ENCODE peak calls at places on chromosomes 6 and 20, in six cellular contexts. A, L, Z, H, G and T are unnamed samples.

GRCh38 chr6:14118091-14118439 is 493 bp downstream of the CD83 start:
- DNase-seq in A (no peak), L (no peak), Z (no peak), H (no peak), G (no peak), T (no peak)

GRCh38 chr6:105077592-105078463 is 102.0 kb downstream of the POPDC3 start:
- DNase-seq in A (peak), L (peak), Z (peak), H (peak), G (no peak), T (no peak)

GRCh38 chr20:10653593-10654288 is 20.1 kb downstream of the JAG1 start:
- DNase-seq in A (peak), L (peak), Z (no peak), H (no peak), G (no peak), T (no peak)

GRCh38 chr6:131136021-131136847 is 967 bp downstream of the AKAP7 start:
- DNase-seq in A (peak), L (no peak), Z (peak), H (no peak), G (no peak), T (no peak)

GRCh38 chr6:1770435-1770843 is 160.7 kb downstream of the FOXC1 start:
- DNase-seq in A (peak), L (peak), Z (no peak), H (no peak), G (no peak), T (no peak)

GRCh38 chr6:97049254-97050004 is 124.9 kb downstream of the KLHL32 start:
- DNase-seq in A (no peak), L (peak), Z (peak), H (peak), G (no peak), T (no peak)

GRCh38 chr6:144437105-144437504 is 152.0 kb downstream of the UTRN start:
- DNase-seq in A (no peak), L (no peak), Z (no peak), H (no peak), G (no peak), T (no peak)

GRCh38 chr6:106167105-106167814 is 81.1 kb downstream of the PRDM1 start:
- DNase-seq in A (no peak), L (peak), Z (peak), H (peak), G (no peak), T (no peak)

GRCh38 chr6:73722318-73723060 is 26.5 kb downstream of the CD109 start:
- DNase-seq in A (peak), L (peak), Z (peak), H (peak), G (no peak), T (no peak)

GRCh38 chr6:38876470-38876869 is 161.4 kb downstream of the DNAH8 start:
- DNase-seq in A (peak), L (peak), Z (no peak), H (peak), G (no peak), T (no peak)

GRCh38 chr6:34537922-34538550 is 18.1 kb downstream of the SPDEF start:
- DNase-seq in A (no peak), L (no peak), Z (no peak), H (no peak), G (peak), T (no peak)

GRCh38 chr6:112938656-112939055 is 591.5 kb downstream of the RFPL4B start:
- DNase-seq in A (no peak), L (no peak), Z (no peak), H (no peak), G (no peak), T (no peak)

GRCh38 chr6:109379706-109380105 is 2.6 kb downstream of the CD164 start:
- DNase-seq in A (peak), L (no peak), Z (no peak), H (no peak), G (no peak), T (no peak)

GRCh38 chr6:18388252-18388651 is 1.1 kb downstream of the RNF144B start:
- DNase-seq in A (peak), L (no peak), Z (no peak), H (no peak), G (no peak), T (no peak)

GRCh38 chr6:141264101-141264500 is 868.6 kb upstream of the GJE1 start:
- DNase-seq in A (peak), L (peak), Z (no peak), H (no peak), G (no peak), T (no peak)

GRCh38 chr6:56913276-56914138 is 41.4 kb upstream of the BEND6 start:
- DNase-seq in A (no peak), L (no peak), Z (no peak), H (no peak), G (no peak), T (no peak)

GRCh38 chr20:4855097-4855496 is 133.4 kb downstream of the PRND start:
- DNase-seq in A (no peak), L (no peak), Z (no peak), H (no peak), G (peak), T (no peak)

GRCh38 chr20:46347831-46348230 is 39.5 kb upstream of the CDH22 start:
- DNase-seq in A (no peak), L (no peak), Z (no peak), H (no peak), G (no peak), T (no peak)

GRCh38 chr6:32108094-32108627 is 977 bp downstream of the TNXB start:
- DNase-seq in A (no peak), L (no peak), Z (no peak), H (no peak), G (peak), T (no peak)

GRCh38 chr6:49509342-49509741 is 9.6 kb downstream of the GLYATL3 start:
- DNase-seq in A (no peak), L (no peak), Z (no peak), H (no peak), G (no peak), T (no peak)

GRCh38 chr6:73519943-73520687 is 717 bp downstream of the EEF1A1 start:
- DNase-seq in A (peak), L (peak), Z (peak), H (peak), G (peak), T (peak)

GRCh38 chr6:107866606-107867301 is 42.6 kb upstream of the SCML4 start:
- DNase-seq in A (peak), L (peak), Z (peak), H (peak), G (no peak), T (no peak)

GRCh38 chr6:108739496-108740330 is 108.5 kb upstream of the ARMC2 start:
- DNase-seq in A (peak), L (no peak), Z (no peak), H (no peak), G (no peak), T (no peak)

GRCh38 chr6:96116674-96117073 is 100.9 kb downstream of the FUT9 start:
- DNase-seq in A (no peak), L (peak), Z (peak), H (no peak), G (no peak), T (no peak)

GRCh38 chr6:131107166-131107565 is 28.1 kb upstream of the AKAP7 start:
- DNase-seq in A (peak), L (no peak), Z (no peak), H (no peak), G (no peak), T (no peak)

GRCh38 chr6:88220493-88220892 is 54.3 kb upstream of the CNR1 start:
- DNase-seq in A (peak), L (peak), Z (peak), H (no peak), G (no peak), T (no peak)

GRCh38 chr20:19774086-19774933 is 16.3 kb downstream of the RIN2 start:
- DNase-seq in A (no peak), L (no peak), Z (no peak), H (no peak), G (no peak), T (no peak)

GRCh38 chr6:107612762-107613415 is 123.0 kb downstream of the SOBP start:
- DNase-seq in A (peak), L (no peak), Z (no peak), H (no peak), G (no peak), T (no peak)

GRCh38 chr20:33250666-33251065 is 14.9 kb downstream of the BPIFA1 start:
- DNase-seq in A (no peak), L (no peak), Z (no peak), H (no peak), G (no peak), T (no peak)

GRCh38 chr20:50813801-50814200 is 18.9 kb downstream of the BCAS4 start:
- DNase-seq in A (no peak), L (no peak), Z (no peak), H (no peak), G (no peak), T (no peak)

GRCh38 chr20:51840865-51841264 is 38.5 kb upstream of the SALL4 start:
- DNase-seq in A (no peak), L (no peak), Z (no peak), H (no peak), G (no peak), T (no peak)

GRCh38 chr6:85452441-85452881 is 2.6 kb downstream of the NT5E start:
- DNase-seq in A (peak), L (no peak), Z (no peak), H (no peak), G (no peak), T (no peak)

GRCh38 chr6:87714093-87714809 is 12.2 kb upstream of the AKIRIN2 start:
- DNase-seq in A (peak), L (peak), Z (no peak), H (no peak), G (no peak), T (no peak)

GRCh38 chr20:5748246-5748645 is 2.0 kb upstream of the SHLD1 start:
- DNase-seq in A (no peak), L (no peak), Z (no peak), H (no peak), G (no peak), T (no peak)

GRCh38 chr6:108160009-108160408 is 5.8 kb upstream of the NR2E1 start:
- DNase-seq in A (no peak), L (no peak), Z (no peak), H (no peak), G (no peak), T (no peak)

GRCh38 chr6:25959890-25960531 is 2.6 kb upstream of the TRIM38 start:
- DNase-seq in A (peak), L (peak), Z (no peak), H (no peak), G (no peak), T (no peak)

GRCh38 chr6:80454197-80454596 is 347.7 kb downstream of the BCKDHB start:
- DNase-seq in A (peak), L (peak), Z (peak), H (peak), G (no peak), T (no peak)

GRCh38 chr6:111517965-111518364 is 34.9 kb upstream of the REV3L start:
- DNase-seq in A (no peak), L (no peak), Z (no peak), H (no peak), G (no peak), T (no peak)

DNA sequence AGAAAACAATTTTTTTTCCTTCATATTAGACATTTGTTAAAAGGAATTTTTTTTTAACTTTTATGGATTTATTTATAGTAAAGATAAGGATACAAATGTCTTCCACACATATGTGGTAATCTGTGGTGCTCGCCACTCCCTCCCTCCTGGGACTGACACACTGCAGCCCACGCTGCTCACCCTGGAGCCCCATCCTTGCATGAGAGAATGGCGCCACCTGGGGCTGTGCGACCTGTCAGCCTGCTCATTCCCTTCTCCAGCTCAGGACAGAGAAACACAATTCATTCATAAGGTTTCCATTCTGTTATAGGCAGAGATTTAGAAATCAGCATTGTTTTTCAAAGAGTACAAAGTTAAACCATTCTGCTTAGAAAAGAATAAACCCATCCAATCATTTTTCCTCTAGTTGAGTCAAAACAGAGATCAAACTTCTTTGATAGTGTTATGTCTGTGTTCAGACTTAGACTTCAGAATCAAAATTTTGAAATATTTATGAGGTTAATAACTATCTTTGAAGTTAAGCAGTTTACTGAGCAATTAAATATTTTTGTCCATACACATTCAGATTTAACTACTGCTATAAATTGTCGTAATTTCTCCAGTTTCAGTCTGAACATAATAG is 42.8 kb upstream of the DYNLRB1 start:
- DNase-seq in A (peak), L (peak), Z (peak), H (peak), G (no peak), T (peak)
- TF ChIP-seq CTCF in A (peak), L (peak), Z (peak), H (peak), G (no peak), T (peak)

DNA sequence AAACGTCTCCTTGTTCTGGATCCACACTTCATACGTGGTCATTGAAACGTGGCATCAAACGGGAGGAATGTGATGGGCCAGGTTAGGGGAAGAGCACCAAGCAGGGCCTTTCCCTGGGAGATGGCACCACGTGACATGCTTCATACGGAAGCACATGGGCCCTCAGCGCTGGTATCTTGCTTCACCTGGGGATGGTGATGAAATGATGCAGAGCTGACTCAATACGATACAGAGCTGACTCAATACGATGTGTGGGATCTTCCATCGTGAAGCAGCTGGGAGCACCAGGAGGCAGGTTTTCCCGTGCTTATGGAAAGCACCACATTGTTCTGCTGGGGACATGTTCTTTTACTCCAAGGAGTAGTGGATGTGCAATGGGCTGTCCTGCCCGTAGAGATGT is 22.5 kb upstream of the TAGAP start:
- DNase-seq in A (no peak), L (peak), Z (no peak), H (no peak), G (no peak), T (no peak)
- TF ChIP-seq CTCF in A (no peak), L (no peak), Z (no peak), H (no peak), G (no peak), T (no peak)

DNA sequence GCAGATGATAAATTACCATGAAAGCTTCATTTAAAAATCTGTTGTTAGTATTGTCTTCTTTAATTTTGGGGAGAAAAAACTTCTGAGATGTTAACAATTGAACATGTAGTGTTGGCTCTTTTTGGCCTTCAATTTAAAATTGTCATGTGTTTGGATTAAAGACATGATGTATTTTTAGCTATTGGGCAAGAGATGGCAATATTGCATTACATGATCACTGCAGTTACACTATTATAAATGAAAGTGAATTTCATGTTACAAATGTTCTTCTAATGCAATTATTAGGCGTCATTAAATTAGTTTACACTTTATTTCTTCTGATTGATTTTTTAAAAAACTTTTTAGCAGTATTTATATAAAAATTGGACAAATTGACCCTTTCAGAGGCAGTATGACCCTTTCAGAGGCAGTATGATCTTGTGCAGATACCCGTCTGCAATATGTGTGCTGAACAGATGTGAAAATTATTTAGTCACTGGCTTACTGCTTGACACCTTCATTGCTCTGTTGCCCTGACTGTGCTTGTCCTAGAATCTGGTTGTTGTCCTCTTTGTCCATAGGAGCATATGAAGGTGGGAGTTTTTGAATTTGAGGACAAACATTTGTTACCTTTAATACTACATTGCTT is 25.8 kb downstream of the CDKAL1 start:
- DNase-seq in A (no peak), L (no peak), Z (no peak), H (no peak), G (no peak), T (no peak)
- TF ChIP-seq CTCF in A (no peak), L (no peak), Z (no peak), H (no peak), G (no peak), T (peak)

GRCh38 chr20:63215101-63216040 is 560 bp downstream of the YTHDF1 start:
- DNase-seq in A (peak), L (peak), Z (peak), H (peak), G (no peak), T (peak)
- TF ChIP-seq CTCF in A (peak), L (peak), Z (peak), H (peak), G (peak), T (peak)

DNA sequence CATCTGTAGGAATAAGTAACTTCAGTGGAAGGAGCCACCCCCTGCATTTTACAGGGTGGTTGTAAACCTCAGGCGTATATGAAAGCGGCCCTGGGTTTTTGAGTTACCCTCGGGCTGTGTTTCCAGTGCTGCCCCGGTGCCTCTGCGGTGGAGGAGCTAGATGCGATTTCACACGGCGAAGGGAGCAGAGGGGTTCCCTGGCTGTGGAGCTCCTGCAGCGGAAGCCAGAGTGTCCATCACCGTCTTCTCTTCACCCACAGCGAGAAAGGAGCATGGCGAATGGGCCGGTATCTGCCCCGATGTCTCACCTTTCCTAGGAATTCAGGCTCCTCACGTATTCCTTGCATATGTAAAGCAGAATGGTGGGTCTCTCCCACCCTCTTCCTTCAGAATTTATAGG is 253.6 kb downstream of the THBS2 start:
- DNase-seq in A (no peak), L (no peak), Z (no peak), H (no peak), G (no peak), T (no peak)
- TF ChIP-seq CTCF in A (no peak), L (no peak), Z (no peak), H (no peak), G (no peak), T (no peak)